ENCODE peak calls at places on chromosomes 16 and 17, in six cellular contexts. I is HepG2, J is HCT116, D is GM12878, G is H1, F is K562. O is an unnamed sample.

GRCh38 chr16:4511441-4512082 is 27.0 kb downstream of the CDIP1 start:
- DNase-seq in I (peak), J (no peak), D (no peak), G (peak), F (peak), O (peak)

GRCh38 chr17:6641374-6641818 is 536 bp downstream of the TXNDC17 start:
- DNase-seq in I (no peak), J (no peak), D (no peak), G (no peak), F (no peak), O (peak)

GRCh38 chr17:75396781-75397180 is 8.7 kb downstream of the GRB2 start:
- DNase-seq in I (no peak), J (no peak), D (no peak), G (no peak), F (no peak), O (no peak)

GRCh38 chr16:49068224-49068623 is 213.4 kb downstream of the CBLN1 start:
- DNase-seq in I (no peak), J (no peak), D (no peak), G (no peak), F (no peak), O (no peak)

GRCh38 chr17:61352771-61353170 is 46.9 kb upstream of the TBX2 start:
- DNase-seq in I (peak), J (no peak), D (no peak), G (no peak), F (no peak), O (no peak)

GRCh38 chr16:1057252-1057932 is 15.2 kb upstream of the SSTR5 start:
- DNase-seq in I (no peak), J (no peak), D (no peak), G (peak), F (peak), O (no peak)

GRCh38 chr17:41678907-41679739 is 9.6 kb upstream of the EIF1 start:
- DNase-seq in I (no peak), J (no peak), D (peak), G (no peak), F (peak), O (no peak)

GRCh38 chr16:20871935-20872815 is 28.0 kb downstream of the DCUN1D3 start:
- DNase-seq in I (no peak), J (no peak), D (no peak), G (no peak), F (no peak), O (no peak)

GRCh38 chr16:70522216-70523000 is 946 bp downstream of the COG4 start:
- DNase-seq in I (no peak), J (no peak), D (no peak), G (no peak), F (no peak), O (no peak)

GRCh38 chr17:38511126-38512108 is 83.2 kb downstream of the ARHGAP23 start:
- DNase-seq in I (no peak), J (no peak), D (no peak), G (no peak), F (no peak), O (no peak)

GRCh38 chr17:63035271-63035670 is 69.2 kb downstream of the TANC2 start:
- DNase-seq in I (no peak), J (peak), D (no peak), G (no peak), F (no peak), O (no peak)

GRCh38 chr17:74493381-74493833 is 27.0 kb downstream of the CD300A start:
- DNase-seq in I (peak), J (peak), D (peak), G (peak), F (peak), O (peak)

GRCh38 chr16:86625821-86626220 is 47.5 kb downstream of the FOXL1 start:
- DNase-seq in I (no peak), J (no peak), D (no peak), G (no peak), F (no peak), O (no peak)

GRCh38 chr16:89292443-89293078 is 75.1 kb downstream of the ZNF778 start:
- DNase-seq in I (peak), J (no peak), D (no peak), G (no peak), F (no peak), O (no peak)

GRCh38 chr16:74725641-74726040 is 25.0 kb upstream of the MLKL start:
- DNase-seq in I (no peak), J (no peak), D (no peak), G (no peak), F (no peak), O (no peak)

GRCh38 chr16:55567382-55567781 is 898 bp downstream of the CAPNS2 start:
- DNase-seq in I (no peak), J (no peak), D (no peak), G (no peak), F (no peak), O (no peak)

GRCh38 chr17:1940810-1941185 is 84.3 kb downstream of the RTN4RL1 start:
- DNase-seq in I (no peak), J (no peak), D (no peak), G (no peak), F (no peak), O (no peak)

GRCh38 chr16:24953721-24954120 is 61.4 kb downstream of the ARHGAP17 start:
- DNase-seq in I (no peak), J (no peak), D (no peak), G (no peak), F (no peak), O (no peak)

GRCh38 chr16:84518804-84519341 is 14.4 kb upstream of the MEAK7 start:
- DNase-seq in I (no peak), J (no peak), D (no peak), G (no peak), F (no peak), O (peak)

GRCh38 chr17:28746611-28747045 is 2.8 kb downstream of the TRAF4 start:
- DNase-seq in I (no peak), J (no peak), D (no peak), G (peak), F (no peak), O (peak)

GRCh38 chr16:31085371-31085770 is 3.4 kb downstream of the PRSS53 start:
- DNase-seq in I (no peak), J (no peak), D (no peak), G (no peak), F (no peak), O (no peak)

GRCh38 chr17:75009139-75009724 is 3.2 kb upstream of the MRPL58 start:
- DNase-seq in I (no peak), J (no peak), D (no peak), G (no peak), F (no peak), O (peak)

GRCh38 chr16:83312015-83312734 is 495.6 kb upstream of the HSBP1 start:
- DNase-seq in I (no peak), J (no peak), D (no peak), G (no peak), F (no peak), O (no peak)

GRCh38 chr16:56551796-56552738 is 12.8 kb upstream of the MT4 start:
- DNase-seq in I (peak), J (no peak), D (no peak), G (no peak), F (no peak), O (no peak)

GRCh38 chr16:17556276-17557052 is 85.7 kb upstream of the XYLT1 start:
- DNase-seq in I (peak), J (peak), D (no peak), G (no peak), F (peak), O (no peak)

GRCh38 chr17:65557349-65558310 is 3.8 kb downstream of the AXIN2 start:
- DNase-seq in I (peak), J (peak), D (no peak), G (no peak), F (no peak), O (no peak)

GRCh38 chr16:28155293-28155692 is 56.5 kb downstream of the XPO6 start:
- DNase-seq in I (no peak), J (no peak), D (no peak), G (no peak), F (no peak), O (no peak)

DNA sequence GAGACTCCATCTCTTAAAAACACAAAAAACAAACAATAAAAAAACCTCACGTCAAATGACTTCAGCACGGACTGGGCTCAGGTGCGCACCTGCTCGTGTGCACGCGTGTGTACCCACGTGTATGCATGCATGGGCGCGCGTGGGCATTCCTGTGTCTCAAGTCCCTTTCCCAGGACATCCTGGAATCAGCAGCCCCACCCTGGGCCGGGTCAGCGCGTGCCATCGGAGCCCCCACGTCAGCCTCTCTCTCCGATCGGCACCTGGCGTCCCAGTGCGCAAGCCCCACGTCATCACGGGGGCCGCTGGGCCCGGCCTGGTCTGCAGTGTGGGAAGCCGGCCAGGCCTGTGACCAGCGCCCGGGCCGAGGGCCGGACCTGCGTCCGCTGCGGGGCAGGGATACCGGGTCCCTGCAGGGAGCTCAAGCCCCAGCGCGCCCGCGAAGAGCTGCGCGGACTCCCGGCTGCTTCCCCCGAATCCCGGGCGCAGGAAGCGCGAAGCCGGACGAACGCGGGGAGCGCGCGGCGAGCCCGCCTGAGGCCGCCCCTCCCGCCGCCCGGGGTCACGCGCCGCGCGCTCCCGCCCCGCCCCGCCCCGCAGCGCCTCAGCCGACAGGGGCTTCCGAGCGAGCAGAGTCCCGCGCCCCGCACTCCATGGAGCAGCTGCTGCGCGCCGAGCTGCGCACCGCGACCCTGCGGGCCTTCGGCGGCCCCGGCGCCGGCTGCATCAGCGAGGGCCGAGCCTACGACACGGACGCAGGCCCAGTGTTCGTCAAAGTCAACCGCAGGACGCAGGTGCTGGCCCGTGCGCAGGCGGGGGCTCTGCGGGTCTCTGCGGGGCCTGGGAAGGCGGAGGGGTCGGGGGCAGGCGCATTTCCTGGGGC is at the start of gene FN3K:
- DNase-seq in I (peak), J (no peak), D (no peak), G (peak), F (peak), O (peak)
- TF ChIP-seq JUND in I (peak), J (no peak), D (no peak), G (no peak), F (no peak), O (no peak)

DNA sequence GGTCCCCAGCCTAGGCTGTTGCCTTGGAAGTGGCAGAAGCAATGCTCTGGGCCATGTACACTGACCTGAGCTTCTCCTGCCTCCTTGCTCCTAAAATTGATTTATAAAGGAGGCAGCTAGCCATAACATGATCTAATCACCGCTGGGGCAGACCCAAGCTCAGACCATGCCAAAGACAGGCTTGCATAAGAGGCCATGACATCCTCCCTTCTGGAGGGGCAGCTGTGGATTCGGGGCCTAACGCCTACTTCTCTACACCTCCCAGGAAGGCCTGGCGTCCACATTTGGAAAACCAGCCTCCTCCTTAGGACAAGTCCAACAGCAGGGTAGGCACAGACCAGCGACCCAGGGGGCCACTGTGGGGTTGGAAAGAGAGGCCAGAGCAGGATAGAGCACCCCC is 12.4 kb downstream of the HSD11B2 start:
- DNase-seq in I (no peak), J (no peak), D (no peak), G (no peak), F (no peak), O (no peak)
- TF ChIP-seq JUND in I (no peak), J (no peak), D (no peak), G (no peak), F (no peak), O (no peak)

GRCh38 chr17:78357687-78358537 is 2.0 kb downstream of the SOCS3 start:
- DNase-seq in I (no peak), J (no peak), D (no peak), G (no peak), F (no peak), O (no peak)

GRCh38 chr17:78357177-78357586 is 2.7 kb downstream of the SOCS3 start:
- DNase-seq in I (no peak), J (no peak), D (no peak), G (no peak), F (no peak), O (no peak)

GRCh38 chr17:78356163-78356713 is 3.6 kb downstream of the SOCS3 start:
- DNase-seq in I (no peak), J (no peak), D (peak), G (peak), F (peak), O (peak)

GRCh38 chr17:78355045-78355641 is 4.7 kb downstream of the SOCS3 start:
- DNase-seq in I (peak), J (no peak), D (no peak), G (no peak), F (no peak), O (no peak)

DNA sequence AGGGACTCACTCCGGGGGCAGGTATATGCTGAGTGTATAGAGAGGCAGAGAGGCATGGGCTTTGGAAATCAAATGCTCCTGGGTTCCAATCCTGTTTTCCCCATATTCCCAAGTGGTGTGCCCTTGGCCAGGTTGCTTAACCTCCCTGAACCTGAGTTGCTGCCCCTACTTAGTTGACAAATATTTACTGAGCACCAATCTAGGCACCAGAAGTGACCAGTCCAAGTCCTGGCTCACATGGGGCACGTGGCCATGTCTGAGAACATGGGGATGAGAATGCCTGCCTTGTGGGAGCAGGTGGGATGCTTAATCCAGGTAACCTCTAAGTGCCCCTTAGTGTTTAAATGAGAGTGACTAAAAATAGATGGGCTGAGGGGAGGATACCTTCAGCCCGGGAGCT is 4.2 kb downstream of the SOCS3 start:
- DNase-seq in I (no peak), J (no peak), D (no peak), G (no peak), F (no peak), O (no peak)
- TF ChIP-seq JUND in I (no peak), J (no peak), D (no peak), G (no peak), F (no peak), O (no peak)

DNA sequence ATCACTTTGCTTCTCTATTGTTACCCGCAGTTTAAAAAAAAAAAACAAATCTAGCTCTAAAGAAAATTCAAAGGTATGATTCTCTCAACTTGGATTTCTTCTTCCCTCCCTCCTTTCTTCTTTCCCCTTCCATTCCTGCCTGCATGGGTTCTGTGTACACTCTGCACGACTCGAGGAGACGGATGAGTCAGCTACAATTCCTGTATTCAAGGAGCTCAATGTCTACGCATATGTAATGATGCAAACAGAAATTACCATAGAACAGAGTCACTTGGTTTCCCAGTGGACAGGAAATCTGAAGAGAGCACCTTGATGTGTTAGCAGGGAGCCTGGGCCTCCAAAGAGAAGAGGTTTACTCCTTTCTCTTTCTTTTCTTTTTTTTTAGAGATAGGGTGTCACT is 92.3 kb downstream of the VPS53 start:
- DNase-seq in I (no peak), J (no peak), D (no peak), G (no peak), F (no peak), O (no peak)
- TF ChIP-seq JUND in I (no peak), J (no peak), D (no peak), G (no peak), F (no peak), O (no peak)

GRCh38 chr17:39966771-39967170 is 4.0 kb downstream of the GSDMA start:
- DNase-seq in I (no peak), J (no peak), D (no peak), G (no peak), F (no peak), O (no peak)

GRCh38 chr17:39960406-39961053 is 2.3 kb upstream of the GSDMA start:
- DNase-seq in I (peak), J (no peak), D (no peak), G (no peak), F (no peak), O (no peak)

GRCh38 chr17:39962642-39963220 is at the start of gene GSDMA:
- DNase-seq in I (no peak), J (no peak), D (no peak), G (no peak), F (no peak), O (no peak)

GRCh38 chr17:39965017-39965699 is 2.4 kb downstream of the GSDMA start:
- DNase-seq in I (no peak), J (no peak), D (no peak), G (no peak), F (no peak), O (no peak)

GRCh38 chr17:39963826-39964225 is 1.0 kb downstream of the GSDMA start:
- DNase-seq in I (no peak), J (no peak), D (no peak), G (no peak), F (no peak), O (no peak)
- TF ChIP-seq JUND in I (no peak), J (no peak), D (no peak), G (no peak), F (no peak), O (no peak)

GRCh38 chr17:48522990-48523389 is 7.8 kb downstream of the HOXB1 start:
- DNase-seq in I (no peak), J (no peak), D (no peak), G (no peak), F (no peak), O (no peak)
- TF ChIP-seq JUND in I (no peak), J (no peak), D (no peak), G (no peak), F (no peak), O (no peak)

GRCh38 chr17:64183815-64184397 is 54.0 kb upstream of the ERN1 start:
- DNase-seq in I (no peak), J (no peak), D (no peak), G (no peak), F (no peak), O (no peak)
- TF ChIP-seq JUND in I (no peak), J (no peak), D (no peak), G (no peak), F (no peak), O (no peak)

GRCh38 chr16:85557083-85557975 is 55.8 kb upstream of the GSE1 start:
- DNase-seq in I (peak), J (no peak), D (no peak), G (peak), F (peak), O (peak)

GRCh38 chr16:85555549-85556455 is 57.3 kb upstream of the GSE1 start:
- DNase-seq in I (peak), J (no peak), D (no peak), G (peak), F (no peak), O (peak)

GRCh38 chr16:85556456-85557082 is 56.6 kb upstream of the GSE1 start:
- DNase-seq in I (no peak), J (no peak), D (no peak), G (peak), F (peak), O (peak)

GRCh38 chr16:85560932-85561247 is 52.2 kb upstream of the GSE1 start:
- DNase-seq in I (no peak), J (no peak), D (no peak), G (no peak), F (no peak), O (no peak)

GRCh38 chr16:85557976-85558589 is 55.0 kb upstream of the GSE1 start:
- DNase-seq in I (no peak), J (no peak), D (no peak), G (peak), F (no peak), O (peak)
- TF ChIP-seq JUND in I (no peak), J (no peak), D (no peak), G (no peak), F (no peak), O (no peak)